ENCODE peak calls at places on chromosomes 6 and 20, in four cellular contexts. R, J, T and F are unnamed samples.

GRCh38 chr6:98469146-98469545 is 365.2 kb upstream of the POU3F2 start:
- DNase-seq in J (no peak), R (no peak), T (no peak), F (no peak)

GRCh38 chr6:2891768-2892170 is 11.3 kb downstream of the SERPINB9 start:
- DNase-seq in R (no peak), T (no peak), J (no peak), F (peak; percentile 85)

GRCh38 chr6:34934516-34934915 is 45.5 kb downstream of the ANKS1A start:
- DNase-seq in J (peak; percentile 56), T (peak; percentile 96), R (peak; percentile 31), F (no peak)

GRCh38 chr6:110781522-110782200 is 33.6 kb downstream of the CDK19 start:
- DNase-seq in R (no peak), T (no peak), J (no peak), F (no peak)

GRCh38 chr6:8492536-8493125 is 57.3 kb upstream of the SLC35B3 start:
- DNase-seq in R (no peak), T (no peak), J (no peak), F (no peak)

GRCh38 chr20:24598346-24598745 is 128.9 kb downstream of the SYNDIG1 start:
- DNase-seq in J (no peak), T (no peak), R (no peak), F (no peak)

GRCh38 chr20:1273366-1273765 is 7.3 kb downstream of the SNPH start:
- DNase-seq in T (no peak), J (no peak), R (no peak), F (no peak)

GRCh38 chr20:10329387-10330005 is 104.5 kb downstream of the MKKS start:
- DNase-seq in J (peak; percentile 47), R (no peak), T (no peak), F (no peak)

GRCh38 chr6:42171813-42172595 is 1.2 kb upstream of the GUCA1A start:
- DNase-seq in T (no peak), J (no peak), R (no peak), F (no peak)

GRCh38 chr6:80698459-80698858 is 592.0 kb downstream of the BCKDHB start:
- DNase-seq in J (no peak), R (no peak), T (no peak), F (no peak)

GRCh38 chr6:125662301-125662700 is 87.1 kb upstream of the HEY2 start:
- DNase-seq in T (no peak), R (no peak), J (no peak), F (no peak)

GRCh38 chr6:45689926-45690615 is 312.3 kb upstream of the SUPT3H start:
- DNase-seq in T (no peak), J (no peak), R (no peak), F (no peak)

DNA sequence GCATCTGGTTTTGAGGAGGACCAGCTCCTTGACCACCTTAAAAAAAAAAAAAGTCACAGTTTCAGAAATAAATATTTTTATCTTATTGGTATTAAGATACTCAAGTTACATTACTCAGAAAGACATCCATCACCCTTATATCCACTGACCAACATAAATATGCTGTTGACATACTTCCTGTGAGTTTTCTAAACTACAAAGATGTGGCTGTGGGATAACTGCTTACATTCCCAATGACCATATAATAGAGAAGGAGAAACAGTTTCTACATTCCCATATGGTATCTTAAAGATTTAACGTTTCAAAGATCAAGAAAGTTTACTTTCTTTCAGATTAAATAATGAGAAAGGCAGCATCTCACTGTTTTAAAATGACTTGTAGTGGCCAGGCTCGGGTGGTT is 46.3 kb downstream of the TP53INP2 start:
- DNase-seq in R (no peak), J (no peak), T (no peak), F (no peak)
- H3K4me3 ChIP-seq in R (no peak overlapping the region), J (no peak overlapping the region), T (no peak overlapping the region), F (no peak overlapping the region)

GRCh38 chr6:99637629-99638028 is 31.0 kb downstream of the PRDM13 start:
- DNase-seq in R (no peak), T (no peak), J (no peak), F (no peak)

DNA sequence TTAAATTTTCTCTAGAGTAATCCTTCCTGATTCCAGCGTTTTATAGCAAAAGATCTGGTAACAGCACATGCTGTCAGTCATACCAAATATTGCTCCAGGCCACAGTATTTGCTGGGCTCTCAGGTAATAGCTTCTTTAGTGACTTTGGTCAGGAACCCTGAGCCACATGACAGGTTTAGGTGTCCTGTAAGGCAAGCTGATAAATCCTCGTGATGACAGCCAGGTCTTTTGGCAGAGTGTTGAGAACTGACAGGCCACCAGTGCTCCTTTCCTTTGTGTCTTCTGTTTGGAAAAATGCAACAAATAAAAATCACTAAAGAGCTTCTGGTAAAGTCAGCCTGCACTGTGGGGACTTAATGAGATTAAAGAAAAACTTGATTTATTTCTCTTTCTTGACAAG is 34.6 kb downstream of the PRDM13 start:
- DNase-seq in T (no peak), J (no peak), R (no peak), F (no peak)
- H3K4me3 ChIP-seq in T (no peak overlapping the region), J (no peak overlapping the region), R (no peak overlapping the region), F (no peak overlapping the region)

GRCh38 chr6:27720607-27721580 is 191.3 kb downstream of the OR2B2 start:
- DNase-seq in T (peak; percentile 29), R (peak; percentile 40), J (peak; percentile 28), F (no peak)
- H3K4me3 ChIP-seq in T (no peak overlapping the region), R (peak overlapping the region; percentile 33), J (no peak overlapping the region), F (no peak overlapping the region)

DNA sequence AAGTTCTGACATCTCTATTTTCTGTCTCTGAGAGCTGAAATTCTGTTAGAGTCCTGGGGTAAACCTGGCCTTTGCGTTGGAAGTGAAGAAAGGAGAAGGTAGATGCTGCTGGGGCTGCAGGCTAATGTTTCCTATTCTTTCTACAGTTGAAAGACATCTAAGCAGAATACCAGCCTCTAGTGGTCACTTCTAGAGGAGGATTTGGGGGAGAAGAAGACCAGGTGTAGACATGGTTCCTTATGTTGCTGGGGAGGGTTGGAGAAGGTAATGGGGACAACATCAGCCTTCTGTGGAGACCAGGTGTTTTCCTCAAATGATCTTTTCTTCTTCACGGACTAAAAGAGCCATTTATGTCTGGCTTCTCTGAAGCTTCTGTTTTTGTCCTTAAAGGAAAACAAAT is 62.6 kb downstream of the BTBD3 start:
- DNase-seq in T (no peak), R (no peak), J (no peak), F (no peak)
- H3K4me3 ChIP-seq in T (no peak overlapping the region), R (no peak overlapping the region), J (no peak overlapping the region), F (no peak overlapping the region)

GRCh38 chr6:75605635-75606034 is 4.0 kb downstream of the SENP6 start:
- DNase-seq in R (no peak), T (no peak), J (no peak), F (no peak)
- H3K4me3 ChIP-seq in R (no peak overlapping the region), T (no peak overlapping the region), J (no peak overlapping the region), F (no peak overlapping the region)

DNA sequence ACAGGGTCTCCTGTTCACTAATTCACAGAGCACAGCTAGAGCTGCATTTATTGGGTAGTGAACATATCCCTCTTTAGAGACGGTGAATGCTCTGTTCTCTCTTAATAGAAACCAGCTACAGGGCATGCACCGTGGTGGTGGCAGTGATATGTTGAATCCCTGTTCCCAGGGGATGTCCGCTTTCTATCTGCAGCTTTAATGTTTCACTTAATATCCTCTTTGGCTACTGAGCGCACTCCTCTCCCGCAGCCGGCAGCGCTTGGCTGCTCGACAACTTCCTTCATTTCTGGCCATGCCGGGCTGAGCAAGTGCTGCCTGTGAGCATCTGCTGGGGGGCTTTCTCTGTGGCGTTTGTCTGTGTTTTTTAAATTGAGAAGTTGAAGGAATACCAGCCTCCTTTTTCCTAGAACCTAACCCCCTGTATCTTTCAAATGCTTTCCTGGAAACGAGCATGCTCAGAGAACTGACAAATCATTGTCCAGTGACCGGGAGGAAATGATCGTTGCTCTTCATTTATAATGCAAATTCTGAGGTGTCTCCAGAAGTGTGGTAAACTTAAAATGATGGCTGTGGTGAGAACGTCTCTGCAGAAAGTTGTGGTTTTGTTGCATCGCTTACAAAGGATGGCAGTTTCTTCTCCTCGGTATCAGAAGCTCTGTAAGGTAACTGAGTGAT is 297.9 kb downstream of the UTRN start:
- DNase-seq in R (no peak), J (no peak), T (no peak), F (peak; percentile 93)
- H3K4me3 ChIP-seq in R (no peak overlapping the region), J (peak overlapping the region; percentile 47), T (no peak overlapping the region), F (peak overlapping the region; percentile 54)

DNA sequence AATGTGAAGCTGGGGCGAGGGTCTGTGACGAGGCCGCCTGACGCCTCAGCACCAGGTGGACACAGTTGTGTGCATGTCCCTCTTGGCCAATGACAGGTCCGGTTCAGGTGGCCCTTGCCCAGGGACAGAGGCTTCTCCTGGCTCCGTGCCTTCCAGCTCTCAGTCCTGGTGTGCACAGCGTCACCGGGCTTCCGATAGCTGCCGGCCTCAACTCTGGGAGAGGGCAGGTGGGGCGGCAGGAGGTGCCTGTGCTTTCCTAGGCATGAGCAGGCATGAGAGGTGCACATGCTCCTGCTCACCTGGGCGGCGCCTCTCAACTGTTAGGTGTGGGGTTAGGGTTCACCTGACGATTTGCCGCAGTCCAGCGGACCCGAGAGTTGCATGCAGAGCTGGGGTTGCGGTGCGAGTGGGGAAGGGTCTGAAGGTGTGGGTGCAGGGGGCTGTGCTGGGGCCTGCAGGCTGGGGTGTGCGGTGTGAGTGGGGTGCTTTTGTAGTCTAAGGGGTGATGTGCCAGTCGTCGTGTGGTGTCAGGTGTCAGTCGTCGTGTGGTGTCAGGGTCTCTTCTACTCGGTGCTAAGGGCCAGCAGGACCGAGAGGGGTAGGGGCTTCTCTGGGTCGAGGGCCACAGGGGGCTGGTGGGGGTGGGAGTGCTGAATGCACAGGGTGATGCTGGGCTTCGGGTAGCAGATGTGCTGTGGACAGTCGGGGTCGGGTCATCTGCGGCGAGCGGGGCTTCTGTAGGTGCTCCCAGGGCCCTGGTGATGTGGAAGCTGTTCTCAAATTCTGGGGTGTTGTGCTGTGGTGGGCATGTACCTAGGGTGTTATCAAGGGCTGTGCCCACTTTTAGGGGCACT is 3.8 kb upstream of the SOX18 start:
- DNase-seq in T (no peak), R (no peak), J (no peak), F (no peak)
- H3K4me3 ChIP-seq in T (no peak overlapping the region), R (no peak overlapping the region), J (no peak overlapping the region), F (no peak overlapping the region)

DNA sequence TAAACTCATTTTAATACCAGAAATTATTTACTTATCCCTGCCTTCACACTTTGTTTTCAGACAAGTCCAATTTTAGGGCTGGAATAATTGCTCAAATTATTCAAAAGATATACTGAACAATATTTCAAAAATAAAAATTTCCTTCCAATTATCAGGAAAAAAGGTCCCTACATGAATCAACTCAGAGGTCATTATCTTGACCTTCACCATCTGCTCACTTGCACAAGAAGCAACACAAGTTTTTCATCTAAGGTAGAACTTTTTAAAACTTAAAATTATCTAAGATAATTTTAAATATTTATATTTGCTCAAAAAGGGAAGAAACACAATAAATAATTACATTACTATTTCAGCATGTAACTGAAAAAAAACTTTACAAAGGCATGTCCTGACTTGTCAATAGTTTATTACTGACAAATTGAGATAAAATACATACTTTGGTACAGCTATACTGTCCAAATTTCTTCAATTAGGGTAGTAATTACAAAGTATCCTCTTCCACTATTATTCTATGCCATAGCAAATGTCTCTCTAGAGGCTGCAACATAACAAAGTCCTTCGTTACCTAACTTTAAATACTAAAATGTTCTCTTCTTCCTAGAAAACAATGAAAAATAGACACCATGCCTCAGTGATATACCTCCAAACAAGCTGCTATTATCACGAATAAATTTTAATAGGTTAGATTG is 2.4 kb downstream of the CEP85L start:
- DNase-seq in T (peak; percentile 9), R (no peak), J (peak; percentile 60), F (no peak)
- H3K4me3 ChIP-seq in T (peak overlapping the region; percentile 98), R (peak overlapping the region; percentile 70), J (peak overlapping the region; percentile 87), F (no peak overlapping the region)

GRCh38 chr6:71209626-71210025 is 79.0 kb upstream of the OGFRL1 start:
- DNase-seq in J (no peak), T (no peak), R (no peak), F (no peak)

GRCh38 chr6:71209206-71209605 is 79.4 kb upstream of the OGFRL1 start:
- DNase-seq in J (no peak), R (no peak), T (no peak), F (no peak)

GRCh38 chr6:71206086-71206485 is 82.5 kb upstream of the OGFRL1 start:
- DNase-seq in T (no peak), R (no peak), J (no peak), F (no peak)

GRCh38 chr6:71211799-71212198 is 76.8 kb upstream of the OGFRL1 start:
- DNase-seq in J (no peak), R (no peak), T (no peak), F (no peak)
- H3K4me3 ChIP-seq in J (no peak overlapping the region), R (no peak overlapping the region), T (no peak overlapping the region), F (no peak overlapping the region)